ENCODE peak calls at places on chromosomes 13 and 19, in seven cellular contexts. S is activated CD4-positive, alpha-beta T cell treated with anti-CD3 and anti-CD28 coated beads, Interleukin-2, amount 50 U/mL, for 4 hours; G is CD8-positive, alpha-beta T cell; F is RWPE1; Y is non-pigmented ciliary epithelial cell; A is tibial artery; O is MV-4-11. V is an unnamed sample.

GRCh38 chr19:571127-571974 is 1.0 kb upstream of the BSG start:
- DNase-seq in S (no peak), G (peak; percentile 57), F (no peak), Y (no peak), A (no peak), O (peak; percentile 84), V (no peak)

GRCh38 chr13:101703838-101704237 is 251.4 kb downstream of the ITGBL1 start:
- DNase-seq in S (no peak), G (no peak), F (no peak), Y (no peak), A (no peak), O (no peak), V (no peak)

GRCh38 chr13:37806666-37807065 is 62.9 kb downstream of the TRPC4 start:
- DNase-seq in S (no peak), G (no peak), F (no peak), Y (no peak), A (no peak), O (no peak), V (no peak)

GRCh38 chr13:52010890-52011689 is at the start of gene ATP7B:
- DNase-seq in S (peak; percentile 4), G (peak; percentile 14), F (peak; percentile 17), Y (no peak), A (peak; percentile 23), O (no peak), V (no peak)

GRCh38 chr13:110334841-110335490 is 27.9 kb downstream of the COL4A2 start:
- DNase-seq in S (no peak), G (no peak), F (no peak), Y (no peak), A (no peak), O (no peak), V (no peak)

GRCh38 chr13:21675095-21676007 is 4.5 kb downstream of the FGF9 start:
- DNase-seq in S (no peak), G (peak; percentile 35), F (no peak), Y (no peak), A (no peak), O (no peak), V (no peak)

GRCh38 chr19:38004505-38005223 is 97.7 kb downstream of the SIPA1L3 start:
- DNase-seq in S (no peak), G (no peak), F (peak; percentile 97), Y (peak; percentile 96), A (peak; percentile 92), O (peak; percentile 96), V (peak; percentile 91)

GRCh38 chr19:16371540-16371986 is 46.9 kb downstream of the KLF2 start:
- DNase-seq in S (peak; percentile 80), G (peak; percentile 92), F (no peak), Y (no peak), A (no peak), O (peak; percentile 76), V (peak; percentile 84)

GRCh38 chr13:38564751-38565150 is 122.1 kb upstream of the FREM2 start:
- DNase-seq in S (no peak), G (no peak), F (no peak), Y (no peak), A (no peak), O (no peak), V (no peak)

GRCh38 chr13:114099918-114100445 is 32.4 kb downstream of the RASA3 start:
- DNase-seq in S (no peak), G (no peak), F (no peak), Y (no peak), A (no peak), O (no peak), V (no peak)

GRCh38 chr13:93775507-93776108 is 549.0 kb downstream of the GPC6 start:
- DNase-seq in S (no peak), G (no peak), F (no peak), Y (peak; percentile 51), A (no peak), O (no peak), V (no peak)

GRCh38 chr13:78370231-78370630 is 233.1 kb downstream of the POU4F1 start:
- DNase-seq in S (no peak), G (no peak), F (no peak), Y (no peak), A (no peak), O (no peak), V (no peak)

GRCh38 chr13:70173236-70173959 is 65.1 kb upstream of the KLHL1 start:
- DNase-seq in S (no peak), G (no peak), F (no peak), Y (no peak), A (no peak), O (no peak), V (no peak)

GRCh38 chr13:112453874-112454647 is 77.9 kb downstream of the SPACA7 start:
- DNase-seq in S (no peak), G (no peak), F (no peak), Y (no peak), A (no peak), O (no peak), V (no peak)